ENCODE peak calls at places on chromosomes 13 and 19, in six cellular contexts. D, K, G, O, Z and P are unnamed samples.

GRCh38 chr13:114008964-114009589 is 35.2 kb upstream of the C13orf46 start:
- DNase-seq in D (no peak), K (no peak), G (no peak), Z (no peak), O (no peak), P (peak)

GRCh38 chr13:37868691-37869505 is 674 bp downstream of the TRPC4 start:
- DNase-seq in G (peak), Z (no peak), K (no peak), O (no peak), D (no peak), P (no peak)

GRCh38 chr13:26708007-26708297 is 52.6 kb downstream of the GPR12 start:
- DNase-seq in K (no peak), O (no peak), G (no peak), Z (no peak), D (no peak), P (no peak)

GRCh38 chr13:33251131-33251629 is 34.4 kb downstream of the STARD13 start:
- DNase-seq in Z (no peak), K (no peak), G (peak), D (no peak), O (no peak), P (no peak)

GRCh38 chr13:43377955-43378354 is 354.6 kb downstream of the DNAJC15 start:
- DNase-seq in G (peak), D (no peak), Z (no peak), K (no peak), O (no peak), P (peak)

GRCh38 chr19:29145756-29146155 is 67.2 kb downstream of the UQCRFS1 start:
- DNase-seq in Z (no peak), O (no peak), G (no peak), K (no peak), D (no peak), P (no peak)

GRCh38 chr19:7294571-7295212 is 478 bp upstream of the INSR start:
- DNase-seq in Z (no peak), D (peak), G (peak), K (no peak), O (no peak), P (peak)

GRCh38 chr13:51946163-51946669 is 65.0 kb downstream of the ATP7B start:
- DNase-seq in O (no peak), K (no peak), Z (no peak), G (no peak), D (no peak), P (no peak)

GRCh38 chr13:75876371-75877050 is 240.4 kb downstream of the LMO7 start:
- DNase-seq in G (peak), Z (peak), O (peak), D (peak), K (peak), P (no peak)

GRCh38 chr19:33217881-33218280 is 7.8 kb downstream of the SLC7A10 start:
- DNase-seq in Z (no peak), K (no peak), D (no peak), G (no peak), O (no peak), P (no peak)

GRCh38 chr13:49932066-49932465 is 4.1 kb downstream of the SPRYD7 start:
- DNase-seq in Z (no peak), D (no peak), K (no peak), O (no peak), G (no peak), P (no peak)

GRCh38 chr13:49308104-49308875 is 60.6 kb downstream of the CDADC1 start:
- DNase-seq in Z (no peak), G (peak), K (no peak), O (no peak), D (no peak), P (no peak)

GRCh38 chr19:747432-748273 is 3.3 kb upstream of the MISP start:
- DNase-seq in O (no peak), K (no peak), D (no peak), G (no peak), Z (no peak), P (no peak)

GRCh38 chr13:102642475-102642874 is 45.7 kb downstream of the TPP2 start:
- DNase-seq in K (no peak), G (no peak), O (no peak), Z (no peak), D (no peak), P (no peak)

GRCh38 chr13:100323937-100324336 is 235.0 kb downstream of the PCCA start:
- DNase-seq in Z (no peak), K (no peak), O (no peak), G (no peak), D (no peak), P (no peak)

GRCh38 chr13:48816696-48817095 is 159.0 kb upstream of the FNDC3A start:
- DNase-seq in Z (no peak), O (no peak), D (no peak), G (no peak), K (no peak), P (no peak)

GRCh38 chr13:110396913-110397379 is 89.9 kb downstream of the COL4A2 start:
- DNase-seq in D (no peak), G (peak), K (no peak), Z (no peak), O (no peak), P (no peak)

GRCh38 chr19:34733266-34733825 is 697 bp upstream of the ZNF181 start:
- DNase-seq in D (peak), O (no peak), Z (no peak), G (no peak), K (no peak), P (no peak)

GRCh38 chr19:8678244-8678807 is 20.3 kb downstream of the ACTL9 start:
- DNase-seq in Z (no peak), O (no peak), D (no peak), K (no peak), G (no peak), P (no peak)

GRCh38 chr13:51066091-51066831 is 44.8 kb downstream of the C13orf42 start:
- DNase-seq in G (no peak), K (no peak), D (no peak), O (no peak), Z (no peak), P (peak)

GRCh38 chr13:48675247-48675646 is 21.5 kb downstream of the CYSLTR2 start:
- DNase-seq in G (no peak), O (no peak), D (no peak), Z (no peak), K (no peak), P (no peak)

GRCh38 chr19:37964109-37964508 is 57.1 kb downstream of the SIPA1L3 start:
- DNase-seq in O (no peak), Z (no peak), K (no peak), G (no peak), D (no peak), P (no peak)

GRCh38 chr13:110010433-110011135 is 224.2 kb upstream of the IRS2 start:
- DNase-seq in O (no peak), Z (no peak), G (no peak), K (no peak), D (no peak), P (no peak)

GRCh38 chr19:10007811-10008211 is 2.5 kb downstream of the COL5A3 start:
- DNase-seq in G (peak), O (no peak), D (no peak), Z (no peak), K (no peak), P (no peak)

GRCh38 chr13:32206097-32206740 is 108.9 kb downstream of the ZAR1L start:
- DNase-seq in G (no peak), O (no peak), D (no peak), K (no peak), Z (no peak), P (no peak)

GRCh38 chr19:14561832-14562351 is 10.0 kb downstream of the NDUFB7 start:
- DNase-seq in D (no peak), G (peak), O (no peak), Z (no peak), K (no peak), P (no peak)

GRCh38 chr19:11421607-11422098 is 2.5 kb upstream of the RGL3 start:
- DNase-seq in Z (peak), O (no peak), D (no peak), K (peak), G (no peak), P (no peak)